ENCODE peak calls at places on chromosomes 11 and 22, in five cellular contexts. C is fibroblast of the aortic adventitia, M is heart right ventricle, F is lung, Q is pancreas. H is an unnamed sample.

GRCh38 chr11:57109331-57109730 is 72.4 kb upstream of the LRRC55 start:
- DNase-seq in C (no peak), M (no peak), F (no peak), Q (no peak), H (no peak)

GRCh38 chr11:46633291-46634217 is 16.2 kb downstream of the ATG13 start:
- DNase-seq in C (no peak), M (no peak), F (peak; percentile 28), Q (no peak), H (no peak)

GRCh38 chr11:37978647-37979046 is 1380.6 kb upstream of the RAG2 start:
- DNase-seq in C (no peak), M (no peak), F (no peak), Q (no peak), H (no peak)

GRCh38 chr11:9158898-9159391 is 67.5 kb upstream of the SCUBE2 start:
- DNase-seq in C (peak; percentile 78), M (no peak), F (no peak), Q (no peak), H (no peak)

GRCh38 chr11:14304601-14305000 is 54.4 kb downstream of the RRAS2 start:
- DNase-seq in C (no peak), M (no peak), F (no peak), Q (no peak), H (no peak)

GRCh38 chr22:47568700-47569099 is 806.2 kb downstream of the TBC1D22A start:
- DNase-seq in C (no peak), M (no peak), F (no peak), Q (no peak), H (no peak)

GRCh38 chr11:117819096-117820040 is 5.2 kb downstream of the FXYD2 start:
- DNase-seq in C (peak; percentile 71), M (peak; percentile 66), F (no peak), Q (peak; percentile 69), H (peak; percentile 41)

GRCh38 chr11:6061475-6061874 is 30.9 kb upstream of the OR56A1 start:
- DNase-seq in C (no peak), M (no peak), F (no peak), Q (no peak), H (no peak)

GRCh38 chr11:119774180-119774763 is 45.3 kb upstream of the NECTIN1 start:
- DNase-seq in C (peak; percentile 46), M (no peak), F (no peak), Q (no peak), H (no peak)

GRCh38 chr11:6572215-6572614 is 31.2 kb downstream of the RRP8 start:
- DNase-seq in C (peak; percentile 89), M (no peak), F (no peak), Q (no peak), H (no peak)

GRCh38 chr11:134024420-134025085 is 44.3 kb upstream of the JAM3 start:
- DNase-seq in C (no peak), M (no peak), F (no peak), Q (no peak), H (no peak)

GRCh38 chr11:111303476-111303875 is 5.1 kb downstream of the POU2AF3 start:
- DNase-seq in C (peak; percentile 53), M (no peak), F (peak; percentile 71), Q (peak; percentile 33), H (peak; percentile 100)

GRCh38 chr11:7034019-7034418 is 13.7 kb downstream of the NLRP14 start:
- DNase-seq in C (no peak), M (no peak), F (no peak), Q (no peak), H (no peak)

GRCh38 chr11:123457187-123457770 is 27.2 kb downstream of the GRAMD1B start:
- DNase-seq in C (peak; percentile 39), M (no peak), F (peak; percentile 32), Q (no peak), H (no peak)

GRCh38 chr11:78798567-78799170 is 224.0 kb upstream of the NARS2 start:
- DNase-seq in C (peak; percentile 74), M (peak; percentile 75), F (peak; percentile 76), Q (peak; percentile 70), H (no peak)

GRCh38 chr11:78699606-78700005 is 124.9 kb upstream of the NARS2 start:
- DNase-seq in C (no peak), M (no peak), F (no peak), Q (no peak), H (no peak)

GRCh38 chr11:6735306-6735705 is 36.5 kb downstream of the OR2AG2 start:
- DNase-seq in C (no peak), M (no peak), F (no peak), Q (no peak), H (no peak)

GRCh38 chr11:128406365-128406706 is 181.0 kb downstream of the ETS1 start:
- DNase-seq in C (no peak), M (no peak), F (no peak), Q (no peak), H (no peak)

GRCh38 chr22:27198518-27199035 is 541.2 kb downstream of the MIAT start:
- DNase-seq in C (no peak), M (no peak), F (no peak), Q (no peak), H (no peak)

GRCh38 chr22:18024276-18024939 is at the start of gene MICAL3:
- DNase-seq in C (peak; percentile 58), M (peak; percentile 66), F (peak; percentile 37), Q (peak; percentile 66), H (no peak)

GRCh38 chr11:44886765-44887164 is 63.9 kb downstream of the TP53I11 start:
- DNase-seq in C (peak; percentile 75), M (no peak), F (no peak), Q (no peak), H (no peak)

GRCh38 chr11:109971184-109971523 is 122.0 kb upstream of the ZC3H12C start:
- DNase-seq in C (peak; percentile 75), M (no peak), F (no peak), Q (no peak), H (no peak)

GRCh38 chr11:64661146-64661545 is 61.9 kb downstream of the NRXN2 start:
- DNase-seq in C (peak; percentile 84), M (no peak), F (no peak), Q (no peak), H (no peak)

GRCh38 chr22:31637938-31638618 is 23.9 kb downstream of the PISD start:
- DNase-seq in C (no peak), M (no peak), F (peak; percentile 61), Q (no peak), H (no peak)

GRCh38 chr11:112751312-112751711 is 209.9 kb upstream of the NCAM1 start:
- DNase-seq in C (no peak), M (peak; percentile 59), F (no peak), Q (no peak), H (no peak)

GRCh38 chr11:88181776-88182175 is 6.5 kb upstream of the RAB38 start:
- DNase-seq in C (no peak), M (no peak), F (no peak), Q (no peak), H (no peak)

GRCh38 chr22:23182289-23183106 is 2.2 kb downstream of the BCR start:
- DNase-seq in C (no peak), M (no peak), F (no peak), Q (no peak), H (no peak)

GRCh38 chr22:21730535-21731308 is 4.9 kb downstream of the YPEL1 start:
- DNase-seq in C (no peak), M (no peak), F (no peak), Q (no peak), H (no peak)

GRCh38 chr11:87878373-87878779 is 296.9 kb downstream of the RAB38 start:
- DNase-seq in C (peak; percentile 66), M (no peak), F (no peak), Q (no peak), H (no peak)

GRCh38 chr11:60910281-60910687 is 3.7 kb upstream of the TMEM109 start:
- DNase-seq in C (no peak), M (no peak), F (no peak), Q (no peak), H (no peak)

GRCh38 chr11:60910711-60911366 is 3.1 kb upstream of the TMEM109 start:
- DNase-seq in C (no peak), M (no peak), F (no peak), Q (no peak), H (no peak)

GRCh38 chr11:60912851-60913550 is 957 bp upstream of the TMEM109 start:
- DNase-seq in C (no peak), M (no peak), F (no peak), Q (peak; percentile 42), H (peak; percentile 57)

GRCh38 chr11:60913793-60914619 is at the start of gene TMEM109:
- DNase-seq in C (peak; percentile 91), M (peak; percentile 89), F (peak; percentile 87), Q (peak; percentile 82), H (peak; percentile 69)

GRCh38 chr11:60912223-60912850 is 1.6 kb upstream of the TMEM109 start:
- DNase-seq in C (no peak), M (no peak), F (no peak), Q (no peak), H (no peak)
- H3K4me3 ChIP-seq in C (no peak overlapping the region), M (no peak overlapping the region), F (no peak overlapping the region), Q (no peak overlapping the region), H (no peak overlapping the region)

DNA sequence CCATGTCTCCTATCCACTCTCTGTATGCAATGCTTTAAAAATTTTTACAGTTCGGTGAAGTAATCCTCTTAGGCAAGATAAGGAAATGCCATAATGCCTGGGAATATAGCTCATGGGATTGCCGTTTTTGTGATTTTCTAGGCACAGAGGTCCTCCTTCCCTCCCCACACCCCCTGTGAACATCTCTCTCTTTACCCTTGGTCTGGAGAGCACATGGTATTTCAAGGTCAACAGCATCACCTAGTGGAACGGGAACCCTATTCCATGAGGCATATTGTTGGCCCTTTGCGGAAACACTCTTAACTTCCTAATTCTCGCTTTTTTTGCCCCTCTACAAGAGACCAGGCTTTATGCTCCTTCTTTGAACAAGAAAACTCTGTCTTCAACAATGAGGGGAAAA is 8.8 kb downstream of the NXPE4 start:
- DNase-seq in C (peak; percentile 44), M (no peak), F (no peak), Q (no peak), H (no peak)
- TF ChIP-seq CTCF in C (peak; percentile 41), M (no peak), F (no peak), Q (no peak), H (peak; percentile 59)

GRCh38 chr11:2219318-2220017 is 47.9 kb upstream of the TH start:
- DNase-seq in C (no peak), M (no peak), F (no peak), Q (no peak), H (no peak)
- H3K4me3 ChIP-seq in C (no peak overlapping the region), M (no peak overlapping the region), F (no peak overlapping the region), Q (no peak overlapping the region), H (no peak overlapping the region)

GRCh38 chr11:66259976-66260375 is 8.5 kb upstream of the RAB1B start:
- DNase-seq in C (no peak), M (no peak), F (no peak), Q (no peak), H (no peak)

GRCh38 chr11:66262191-66262590 is 6.2 kb upstream of the RAB1B start:
- DNase-seq in C (no peak), M (no peak), F (no peak), Q (no peak), H (no peak)

GRCh38 chr11:66259225-66259624 is 9.2 kb upstream of the RAB1B start:
- DNase-seq in C (no peak), M (no peak), F (no peak), Q (no peak), H (no peak)

GRCh38 chr11:66261578-66261977 is 6.9 kb upstream of the RAB1B start:
- DNase-seq in C (no peak), M (no peak), F (no peak), Q (no peak), H (no peak)

DNA sequence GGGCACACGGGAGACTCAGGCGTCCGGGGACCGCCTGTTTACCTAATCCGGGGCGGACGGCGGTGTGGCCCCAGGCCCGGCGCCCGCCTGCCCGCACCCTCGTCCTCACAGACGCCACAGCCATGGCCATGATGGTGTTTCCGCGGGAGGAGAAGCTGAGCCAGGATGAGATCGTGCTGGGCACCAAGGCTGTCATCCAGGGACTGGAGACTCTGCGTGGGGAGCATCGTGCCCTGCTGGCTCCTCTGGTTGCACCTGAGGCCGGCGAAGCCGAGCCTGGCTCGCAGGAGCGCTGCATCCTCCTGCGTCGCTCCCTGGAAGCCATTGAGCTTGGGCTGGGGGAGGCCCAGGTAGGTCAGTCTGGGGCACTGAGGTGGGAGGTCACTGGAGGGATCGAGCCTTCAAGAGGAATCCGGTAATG is 10.0 kb upstream of the RAB1B start:
- DNase-seq in C (no peak), M (no peak), F (no peak), Q (no peak), H (no peak)
- TF ChIP-seq CTCF in C (no peak), M (peak; percentile 27), F (no peak), Q (no peak), H (no peak)

H was measured in LNCaP clone FGC.